ENCODE peak calls at places on chromosomes 11 and 22, in four cellular contexts. U is mucosa of descending colon, A is mammary epithelial cell, X is ovary. T is an unnamed sample.

GRCh38 chr22:35593885-35594470 is 23.2 kb downstream of the MB start:
- DNase-seq in U (no peak), A (no peak), X (no peak), T (no peak)

GRCh38 chr11:73237471-73238290 is 19.6 kb downstream of the P2RY2 start:
- DNase-seq in X (peak; percentile 33), A (no peak), U (no peak), T (no peak)

GRCh38 chr11:69209936-69210659 is 54.4 kb downstream of the SMIM38 start:
- DNase-seq in U (no peak), A (no peak), X (no peak), T (no peak)

GRCh38 chr22:24994070-24994763 is 41.7 kb downstream of the KIAA1671 start:
- DNase-seq in A (peak; percentile 97), U (peak; percentile 86), X (no peak), T (no peak)

GRCh38 chr22:32333141-32333768 is 24.4 kb upstream of the RFPL3 start:
- DNase-seq in U (no peak), X (no peak), A (no peak), T (no peak)

GRCh38 chr11:40879911-40880310 is 579.5 kb downstream of the LRRC4C start:
- DNase-seq in U (no peak), X (no peak), A (no peak), T (no peak)

GRCh38 chr11:72069200-72069599 is 11.1 kb downstream of the NUMA1 start:
- DNase-seq in U (no peak), A (no peak), X (no peak), T (no peak)

GRCh38 chr11:12118940-12119339 is 8.6 kb downstream of the MICAL2 start:
- DNase-seq in U (no peak), A (no peak), X (peak; percentile 74), T (no peak)

DNA sequence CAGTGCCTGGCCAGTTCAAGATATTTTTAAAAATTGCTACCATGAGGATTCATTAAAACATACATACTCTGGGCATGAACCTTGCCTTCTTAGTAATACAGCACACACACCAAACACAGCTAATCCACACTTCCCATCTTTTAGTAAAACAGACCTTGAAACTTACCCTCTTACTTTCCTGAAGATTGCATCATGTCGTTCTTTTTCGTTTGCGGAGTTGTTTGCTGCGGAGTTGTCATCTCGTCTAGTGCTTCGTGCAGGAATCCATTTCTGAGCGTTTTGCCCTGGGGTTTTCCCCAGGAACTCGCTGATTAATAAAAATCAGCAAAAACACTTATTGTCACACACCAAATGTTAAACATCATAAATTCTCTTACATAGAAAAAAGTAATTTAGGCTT is 3.0 kb downstream of the EIF4G2 start:
- DNase-seq in U (no peak), X (no peak), A (no peak), T (no peak)
- H3K36me3 ChIP-seq in U (peaks cover 31% of the 10 kb centered on the region), X (no peaks in the 10 kb centered on the region), A (peaks cover 54% of the 10 kb centered on the region), T (peaks cover 61% of the 10 kb centered on the region)

GRCh38 chr22:50443202-50443601 is 31.6 kb downstream of the SBF1 start:
- DNase-seq in U (no peak), A (no peak), X (no peak), T (no peak)

GRCh38 chr22:50438305-50439275 is 36.2 kb downstream of the SBF1 start:
- DNase-seq in U (no peak), A (no peak), X (peak; percentile 36), T (peak; percentile 6)

GRCh38 chr22:50441428-50441993 is 33.3 kb downstream of the SBF1 start:
- DNase-seq in A (no peak), U (no peak), X (peak; percentile 37), T (no peak)

GRCh38 chr22:50439314-50440250 is 35.3 kb downstream of the SBF1 start:
- DNase-seq in U (no peak), X (no peak), A (no peak), T (no peak)

GRCh38 chr22:50440544-50441249 is 34.1 kb downstream of the SBF1 start:
- DNase-seq in A (no peak), U (peak; percentile 53), X (peak; percentile 37), T (no peak)
- H3K36me3 ChIP-seq in A (peaks cover 3% of the 10 kb centered on the region), U (no peaks in the 10 kb centered on the region), X (no peaks in the 10 kb centered on the region), T (no peaks in the 10 kb centered on the region)

GRCh38 chr22:50252081-50253045 is 1.3 kb upstream of the HDAC10 start:
- DNase-seq in A (peak; percentile 64), X (peak; percentile 83), U (peak; percentile 85), T (peak; percentile 69)
- H3K36me3 ChIP-seq in A (no peaks in the 10 kb centered on the region), X (no peaks in the 10 kb centered on the region), U (no peaks in the 10 kb centered on the region), T (no peaks in the 10 kb centered on the region)

DNA sequence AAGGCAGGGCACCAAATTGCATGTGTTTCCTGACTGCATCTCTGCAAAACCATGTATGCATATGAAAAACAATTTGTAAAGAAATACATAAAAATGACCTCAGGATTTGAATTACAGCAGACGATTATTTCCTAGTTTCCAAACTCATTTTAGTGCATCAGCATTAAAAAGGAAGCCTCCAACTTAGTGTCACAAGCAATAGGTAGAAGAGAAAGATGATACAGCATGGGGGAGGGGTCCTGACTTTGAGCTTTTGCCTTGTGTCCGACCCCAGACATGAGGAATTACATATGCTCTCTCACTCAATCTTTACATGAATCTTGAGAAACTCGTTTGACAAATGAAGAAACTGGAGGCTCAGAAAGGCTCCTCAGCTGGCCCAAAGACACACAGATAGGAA is 294.6 kb upstream of the NARS2 start:
- DNase-seq in A (no peak), X (no peak), U (no peak), T (no peak)
- H3K36me3 ChIP-seq in A (no peaks in the 10 kb centered on the region), X (no peaks in the 10 kb centered on the region), U (no peaks in the 10 kb centered on the region), T (no peaks in the 10 kb centered on the region)

GRCh38 chr11:44604171-44604581 is 38.7 kb downstream of the CD82 start:
- DNase-seq in X (no peak), A (no peak), U (no peak), T (no peak)
- H3K36me3 ChIP-seq in X (no peaks in the 10 kb centered on the region), A (peaks cover 10% of the 10 kb centered on the region), U (no peaks in the 10 kb centered on the region), T (no peaks in the 10 kb centered on the region)

T was measured in naive thymus-derived CD4-positive, alpha-beta T cell.